ENCODE peak calls at places on chromosomes 3 and 15, in six cellular contexts. F is mesenchymal stem cell, C is mesendoderm, I is neuronal stem cell, V is H1, J is IMR-90. D is an unnamed sample.
A peak's percentile ranks its signal among the peaks of the same experiment; 100 is the strongest.

GRCh38 chr3:12433823-12434222 is 50.5 kb upstream of the TSEN2 start:
- DNase-seq in F (no peak), C (no peak), I (no peak), V (no peak), J (no peak), D (no peak)

GRCh38 chr3:121063628-121064027 is 155.6 kb downstream of the STXBP5L start:
- DNase-seq in F (no peak), C (peak; percentile 59), I (no peak), V (no peak), J (no peak), D (peak; percentile 47)

GRCh38 chr3:39644176-39644575 is 165.2 kb upstream of the MYRIP start:
- DNase-seq in F (peak; percentile 29), C (no peak), I (no peak), V (no peak), J (peak; percentile 81), D (no peak)

GRCh38 chr15:43441316-43441715 is 51.6 kb downstream of the TP53BP1 start:
- DNase-seq in F (peak; percentile 67), C (peak; percentile 69), I (no peak), V (no peak), J (peak; percentile 50), D (no peak)

GRCh38 chr3:126923895-126924294 is 59.0 kb upstream of the PLXNA1 start:
- DNase-seq in F (no peak), C (no peak), I (no peak), V (no peak), J (no peak), D (no peak)

GRCh38 chr3:2511356-2511755 is 412.7 kb downstream of the CNTN4 start:
- DNase-seq in F (no peak), C (no peak), I (no peak), V (no peak), J (no peak), D (no peak)

GRCh38 chr3:59460068-59460467 is 410.2 kb upstream of the CFAP20DC start:
- DNase-seq in F (no peak), C (no peak), I (no peak), V (no peak), J (no peak), D (no peak)

GRCh38 chr15:28107111-28107893 is 8.2 kb upstream of the OCA2 start:
- DNase-seq in F (peak; percentile 37), C (peak; percentile 44), I (no peak), V (no peak), J (no peak), D (peak; percentile 43)

GRCh38 chr15:61584410-61584809 is 355.3 kb upstream of the RORA start:
- DNase-seq in F (no peak), C (no peak), I (no peak), V (no peak), J (no peak), D (no peak)

GRCh38 chr3:126349071-126349470 is 8.1 kb downstream of the KLF15 start:
- DNase-seq in F (no peak), C (no peak), I (no peak), V (no peak), J (no peak), D (no peak)

GRCh38 chr15:68484220-68484619 is 52.3 kb upstream of the ITGA11 start:
- DNase-seq in F (no peak), C (no peak), I (no peak), V (no peak), J (no peak), D (no peak)

GRCh38 chr3:186307594-186307993 is 54.4 kb downstream of the DGKG start:
- DNase-seq in F (peak; percentile 63), C (peak; percentile 31), I (peak; percentile 65), V (no peak), J (peak; percentile 52), D (no peak)

GRCh38 chr15:35783203-35783602 is 237.2 kb upstream of the DPH6 start:
- DNase-seq in F (no peak), C (no peak), I (no peak), V (no peak), J (no peak), D (no peak)

GRCh38 chr3:46930945-46931403 is 45.6 kb downstream of the CCDC12 start:
- DNase-seq in F (no peak), C (peak; percentile 83), I (no peak), V (no peak), J (no peak), D (no peak)

GRCh38 chr3:133040696-133041523 is 2.7 kb downstream of the TMEM108 start:
- DNase-seq in F (peak; percentile 66), C (peak; percentile 87), I (peak; percentile 83), V (peak; percentile 47), J (peak; percentile 71), D (peak; percentile 80)

GRCh38 chr15:71713191-71713798 is 97.1 kb upstream of the NR2E3 start:
- DNase-seq in F (no peak), C (peak; percentile 21), I (no peak), V (no peak), J (no peak), D (no peak)

GRCh38 chr3:112127522-112128494 is 5.2 kb downstream of the GCSAM start:
- DNase-seq in F (no peak), C (peak; percentile 13), I (no peak), V (no peak), J (no peak), D (no peak)

GRCh38 chr3:187738400-187739124 is 6.7 kb downstream of the BCL6 start:
- DNase-seq in F (peak; percentile 95), C (peak; percentile 97), I (peak; percentile 88), V (peak; percentile 86), J (peak; percentile 93), D (peak; percentile 89)

GRCh38 chr3:137121704-137122314 is 164.0 kb downstream of the IL20RB start:
- DNase-seq in F (peak; percentile 24), C (peak; percentile 84), I (peak; percentile 24), V (no peak), J (peak; percentile 44), D (peak; percentile 69)

GRCh38 chr3:104909188-104909587 is 457.5 kb upstream of the ALCAM start:
- DNase-seq in F (peak; percentile 63), C (no peak), I (no peak), V (no peak), J (peak; percentile 92), D (no peak)

GRCh38 chr3:30440147-30440604 is 166.2 kb upstream of the TGFBR2 start:
- DNase-seq in F (no peak), C (no peak), I (no peak), V (no peak), J (no peak), D (no peak)

GRCh38 chr3:119702530-119703527 is at the start of gene CFAP91:
- DNase-seq in F (peak; percentile 95), C (peak; percentile 98), I (peak; percentile 95), V (peak; percentile 87), J (peak; percentile 83), D (peak; percentile 99)

GRCh38 chr3:188262913-188263683 is 109.1 kb downstream of the LPP start:
- DNase-seq in F (peak; percentile 91), C (no peak), I (no peak), V (no peak), J (peak; percentile 83), D (no peak)

GRCh38 chr3:11640009-11640673 is 3.6 kb downstream of the VGLL4 start:
- DNase-seq in F (no peak), C (no peak), I (no peak), V (no peak), J (peak; percentile 37), D (no peak)

DNA sequence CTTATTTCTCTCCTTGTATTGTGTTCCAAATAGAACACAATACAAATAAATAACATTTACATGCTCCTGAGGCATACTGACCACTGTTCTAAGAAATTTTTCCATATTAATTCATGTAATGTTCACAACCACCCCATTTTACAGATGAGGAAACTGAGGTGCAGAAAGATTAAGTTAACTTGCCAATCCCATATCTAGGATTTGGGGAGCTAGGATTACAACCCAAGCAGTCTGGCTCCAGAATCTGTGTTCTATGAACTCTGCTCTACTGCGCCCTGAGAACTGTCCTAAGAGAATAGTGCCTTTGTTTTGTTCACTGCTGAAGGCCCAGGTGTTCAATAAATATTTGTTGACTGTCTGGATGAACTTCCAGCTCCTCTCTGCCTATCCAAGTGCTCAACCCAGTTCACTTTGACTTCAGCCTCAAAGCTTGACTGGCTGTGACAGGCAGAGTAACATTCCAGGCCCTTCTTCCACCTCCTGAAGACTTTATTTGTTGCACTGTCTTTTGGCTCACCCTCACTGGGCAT is 3.1 kb downstream of the NEK10 start:
- DNase-seq in F (no peak), C (no peak), I (no peak), V (no peak), J (no peak), D (no peak)
- H2BK15ac ChIP-seq in F (no peak overlapping the region), C (no peak overlapping the region), I (no peak overlapping the region), V (no peak overlapping the region), J (no peak overlapping the region), D (no peak overlapping the region)

DNA sequence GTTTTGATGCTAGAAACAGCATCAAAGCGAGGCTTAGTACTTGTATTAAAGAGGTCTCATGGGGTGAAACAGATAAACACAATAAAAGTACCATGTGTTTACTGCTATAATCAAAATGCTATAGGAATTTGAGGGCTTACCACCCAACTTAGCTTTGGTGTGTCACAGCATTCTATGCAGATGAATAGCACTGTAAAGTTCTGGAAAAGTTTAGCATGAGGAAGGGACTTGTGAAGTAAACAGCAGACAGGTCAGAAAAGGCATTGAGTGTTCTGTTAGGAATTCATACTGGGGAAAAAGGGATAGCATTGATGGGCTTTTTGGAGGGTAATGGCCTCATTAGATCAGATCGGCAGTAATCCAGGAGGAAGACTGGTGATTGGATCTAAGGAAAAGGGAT is 505.3 kb downstream of the NLGN1 start:
- DNase-seq in F (no peak), C (peak; percentile 39), I (no peak), V (no peak), J (peak; percentile 14), D (no peak)
- H2BK15ac ChIP-seq in F (no peak overlapping the region), C (no peak overlapping the region), I (no peak overlapping the region), V (no peak overlapping the region), J (no peak overlapping the region), D (no peak overlapping the region)

GRCh38 chr15:99074446-99074845 is 30.4 kb upstream of the SYNM start:
- DNase-seq in F (no peak), C (no peak), I (no peak), V (no peak), J (no peak), D (no peak)

GRCh38 chr15:99073008-99073714 is 31.7 kb upstream of the SYNM start:
- DNase-seq in F (peak; percentile 13), C (peak; percentile 42), I (no peak), V (no peak), J (peak; percentile 5), D (no peak)

GRCh38 chr15:99071091-99071680 is 33.7 kb upstream of the SYNM start:
- DNase-seq in F (no peak), C (no peak), I (no peak), V (no peak), J (no peak), D (no peak)

GRCh38 chr15:99076555-99077308 is 28.1 kb upstream of the SYNM start:
- DNase-seq in F (peak; percentile 79), C (peak; percentile 86), I (peak; percentile 69), V (peak; percentile 38), J (peak; percentile 86), D (peak; percentile 70)

GRCh38 chr15:99076109-99076508 is 28.8 kb upstream of the SYNM start:
- DNase-seq in F (no peak), C (no peak), I (no peak), V (no peak), J (no peak), D (no peak)
- H2BK15ac ChIP-seq in F (no peak overlapping the region), C (no peak overlapping the region), I (no peak overlapping the region), V (no peak overlapping the region), J (no peak overlapping the region), D (no peak overlapping the region)

DNA sequence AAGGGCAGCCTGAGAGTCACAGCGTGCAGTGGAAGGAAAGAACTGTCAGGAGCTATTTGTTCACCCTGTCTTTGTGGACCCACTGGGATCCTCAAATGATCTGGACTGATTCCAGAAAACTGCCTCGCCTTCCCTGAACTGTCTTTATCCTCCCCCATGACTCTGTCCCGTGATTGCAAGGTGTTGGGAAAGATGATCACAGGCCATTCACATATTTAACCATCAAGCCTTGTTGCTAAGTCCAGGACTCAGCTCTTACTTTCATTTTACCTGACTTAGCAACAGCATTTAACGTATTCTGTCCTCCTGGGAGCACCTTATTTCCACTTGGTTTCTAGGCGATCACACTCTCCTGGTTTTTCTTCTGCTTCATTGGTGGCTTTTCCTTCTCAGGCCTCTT is 355.2 kb downstream of the EPHB1 start:
- DNase-seq in F (no peak), C (no peak), I (no peak), V (no peak), J (no peak), D (no peak)
- H2BK15ac ChIP-seq in F (no peak overlapping the region), C (no peak overlapping the region), I (no peak overlapping the region), V (no peak overlapping the region), J (no peak overlapping the region), D (no peak overlapping the region)